ENCODE peak calls at places on chromosomes 4 and X, in seven cellular contexts. K is heart left ventricle, H is endodermal cell, M is stomach, I is body of pancreas, P is Panc1, V is tibial nerve. D is an unnamed sample. For H3K4me1 and H3K9me3, the result is how much of the 10 kb centered on the place peaks cover.

GRCh38 chrX:1754077-1754476 is 139.2 kb downstream of the ASMT start:
- DNase-seq in K (no peak), I (no peak), M (no peak), P (peak), V (no peak), H (no peak), D (no peak)

GRCh38 chr4:38625508-38625907 is 38.5 kb upstream of the KLF3 start:
- DNase-seq in V (no peak), M (no peak), I (no peak), K (no peak), P (no peak), H (no peak), D (no peak)

GRCh38 chrX:134619838-134620237 is 38.4 kb downstream of the PLAC1 start:
- DNase-seq in M (no peak), V (no peak), I (no peak), P (peak), H (no peak), K (no peak), D (no peak)

GRCh38 chr4:158799013-158799770 is 30.4 kb downstream of the FNIP2 start:
- DNase-seq in K (no peak), I (no peak), H (no peak), M (no peak), P (no peak), V (no peak), D (no peak)

GRCh38 chr4:24842356-24842755 is 47.0 kb downstream of the SOD3 start:
- DNase-seq in M (no peak), P (no peak), K (no peak), H (no peak), V (no peak), I (no peak), D (no peak)

GRCh38 chr4:86291180-86291579 is 68.7 kb downstream of the MAPK10 start:
- DNase-seq in P (no peak), I (no peak), M (no peak), V (no peak), K (no peak), H (no peak), D (no peak)

GRCh38 chr4:154707877-154708276 is 35.9 kb upstream of the LRAT start:
- DNase-seq in H (no peak), M (no peak), K (no peak), V (no peak), I (no peak), P (no peak), D (no peak)

GRCh38 chr4:1049591-1049905 is 38.1 kb downstream of the FGFRL1 start:
- DNase-seq in I (peak), V (no peak), P (no peak), H (no peak), M (no peak), K (peak), D (no peak)

GRCh38 chrX:56233100-56233499 is 944 bp downstream of the KLF8 start:
- DNase-seq in K (no peak), I (peak), P (no peak), M (no peak), H (peak), V (no peak), D (no peak)

GRCh38 chr4:57190651-57191481 is 80.7 kb upstream of the IGFBP7 start:
- DNase-seq in M (no peak), I (peak), V (no peak), H (peak), P (peak), K (no peak), D (no peak)

GRCh38 chr4:150033937-150034336 is 44.3 kb upstream of the DCLK2 start:
- DNase-seq in P (no peak), H (no peak), K (no peak), M (peak), I (peak), V (no peak), D (no peak)

DNA sequence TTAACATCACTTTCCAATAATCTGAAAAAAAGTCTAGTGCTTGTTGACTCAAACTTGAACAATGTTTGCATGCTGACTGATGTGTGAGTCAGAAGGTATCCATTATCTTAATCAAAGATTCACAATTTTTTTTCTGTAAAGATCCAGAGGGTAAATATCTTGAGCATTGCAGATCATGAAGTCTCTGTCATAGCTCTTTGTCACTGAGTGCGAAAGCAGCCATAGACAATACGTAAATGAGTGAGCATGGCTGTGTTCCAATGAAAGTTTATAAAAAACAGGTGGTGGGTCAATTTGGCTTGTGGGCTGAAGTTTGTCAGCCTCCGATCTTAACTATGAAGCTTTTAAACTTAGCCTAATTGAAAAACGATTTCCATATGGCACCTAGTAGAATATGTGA is 37.7 kb downstream of the NHS start:
- DNase-seq in P (peak), K (no peak), M (no peak), V (no peak), I (no peak), H (no peak), D (no peak)
- H3K4me1 ChIP-seq in P (under half), K (under half), M (under half), V (under half), I (under half), H (under half), D (under half)

DNA sequence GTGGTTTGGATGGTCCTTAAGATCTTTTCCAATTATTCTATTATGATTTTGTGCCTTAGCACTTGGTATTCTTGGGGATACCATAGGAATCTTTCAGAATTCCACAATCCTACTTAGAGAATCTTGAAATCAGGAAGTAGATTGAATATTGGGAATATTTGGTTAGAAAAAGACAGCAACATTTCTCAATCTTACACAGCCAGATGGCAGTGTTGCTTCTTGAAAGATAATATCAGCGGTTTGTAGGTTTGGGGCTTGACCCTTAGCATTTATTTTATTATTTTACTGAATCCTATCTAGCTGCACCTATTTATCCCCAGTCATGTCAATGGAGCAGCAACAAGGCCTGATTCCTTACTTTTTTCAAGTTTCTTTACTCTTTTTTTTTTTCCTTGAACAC is 28.6 kb downstream of the MAGEB1 start:
- DNase-seq in M (no peak), H (no peak), K (no peak), V (no peak), I (no peak), P (no peak), D (no peak)
- TF ChIP-seq CTCF in M (peak), H (peak), K (peak), V (no peak), I (peak), P (peak), D (no peak)

GRCh38 chrX:29746326-29746725 is 469.0 kb upstream of the MAGEB2 start:
- DNase-seq in I (no peak), M (no peak), H (no peak), P (no peak), K (no peak), V (no peak), D (no peak)
- H3K9me3 ChIP-seq in I (under half), M (under half), H (under half), P (under half), K (under half), V (under half), D (under half)

GRCh38 chr4:128865132-128865531 is 55.6 kb downstream of the JADE1 start:
- DNase-seq in V (no peak), K (no peak), I (no peak), P (no peak), H (no peak), M (no peak), D (no peak)
- H3K4me1 ChIP-seq in V (under half), K (under half), I (under half), P (under half), H (under half), M (under half), D (under half)

DNA sequence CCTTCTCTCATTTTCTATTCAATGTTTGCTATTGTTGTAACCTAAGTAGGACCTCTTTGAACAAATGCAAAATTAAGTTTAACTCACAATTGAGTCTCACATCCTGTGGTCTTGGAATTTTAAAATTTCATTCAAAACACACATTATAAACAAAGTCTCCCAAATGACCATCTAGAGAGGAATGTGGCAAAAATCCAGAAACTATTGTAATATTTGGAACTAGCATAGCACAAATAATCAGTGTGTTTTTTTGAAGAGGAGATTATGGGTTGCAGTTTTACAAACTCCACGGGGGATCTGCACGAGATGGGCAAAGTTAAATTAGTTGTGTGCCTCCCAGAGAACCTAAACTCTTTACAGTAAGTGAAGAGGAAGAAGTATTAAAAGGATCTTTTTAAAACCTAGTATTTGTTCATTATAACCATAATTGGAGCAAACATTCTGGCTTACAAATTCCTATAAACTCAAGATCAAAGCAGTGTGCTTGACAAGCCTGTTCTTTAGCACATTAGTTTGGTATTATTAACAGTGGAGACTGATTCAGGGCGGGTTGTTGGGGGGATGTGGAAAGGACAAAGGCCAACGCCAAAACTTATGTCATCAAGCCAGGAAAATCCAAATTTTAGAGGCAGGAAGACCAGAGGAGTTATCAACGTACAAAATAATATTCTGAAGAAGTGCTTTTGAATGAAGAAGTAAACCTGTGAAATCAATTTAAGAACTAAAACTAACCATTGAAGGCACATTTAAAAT is 22.4 kb upstream of the RBPJ start:
- DNase-seq in M (no peak), P (no peak), I (no peak), K (no peak), H (no peak), V (no peak), D (no peak)
- TF ChIP-seq CTCF in M (no peak), P (no peak), I (no peak), K (no peak), H (no peak), V (no peak), D (no peak)

D was measured in Peyer's patch.